ENCODE peak calls at places on chromosome 16, in six cellular contexts. V, D, H, K, M and A are unnamed samples.
A peak's percentile ranks its signal among the peaks of the same experiment; 100 is the strongest.

GRCh38 chr16:31298958-31299357 is 39.2 kb downstream of the ITGAM start:
- DNase-seq in V (no peak), D (no peak), H (no peak), K (peak; percentile 59), M (no peak), A (no peak)

GRCh38 chr16:62137991-62138390 is 101.8 kb upstream of the CDH8 start:
- DNase-seq in D (no peak), M (no peak), K (no peak), V (no peak), H (no peak), A (no peak)

GRCh38 chr16:75196826-75197225 is 10.1 kb downstream of the CTRB2 start:
- DNase-seq in M (no peak), V (no peak), H (no peak), D (no peak), K (no peak), A (no peak)

GRCh38 chr16:361872-362701 is 8.3 kb downstream of the MRPL28 start:
- DNase-seq in K (peak; percentile 79), D (peak; percentile 71), M (peak; percentile 37), V (peak; percentile 85), H (peak; percentile 82), A (no peak)

GRCh38 chr16:46900464-46901235 is 16.5 kb downstream of the GPT2 start:
- DNase-seq in D (no peak), H (no peak), V (no peak), M (no peak), K (no peak), A (no peak)

GRCh38 chr16:586047-586644 is 3.7 kb upstream of the RAB40C start:
- DNase-seq in K (no peak), V (no peak), M (no peak), D (no peak), H (no peak), A (no peak)

GRCh38 chr16:69486272-69486671 is 61.9 kb downstream of the CYB5B start:
- DNase-seq in D (no peak), M (no peak), V (no peak), H (no peak), K (no peak), A (no peak)

GRCh38 chr16:70800798-70801480 is at the start of gene VAC14:
- DNase-seq in K (peak; percentile 94), M (peak; percentile 46), D (peak; percentile 96), V (peak; percentile 95), H (peak; percentile 99), A (peak; percentile 78)

GRCh38 chr16:62135903-62136302 is 99.7 kb upstream of the CDH8 start:
- DNase-seq in M (no peak), H (no peak), V (no peak), D (no peak), K (no peak), A (peak; percentile 87)

GRCh38 chr16:11780988-11781680 is 15.9 kb downstream of the ZC3H7A start:
- DNase-seq in V (no peak), M (no peak), H (no peak), K (no peak), D (no peak), A (no peak)

GRCh38 chr16:88290850-88291830 is 91.6 kb upstream of the ZNF469 start:
- DNase-seq in K (no peak), V (no peak), M (no peak), H (no peak), D (no peak), A (no peak)

GRCh38 chr16:79703066-79703465 is 102.5 kb upstream of the MAF start:
- DNase-seq in H (no peak), M (no peak), D (no peak), K (no peak), V (no peak), A (no peak)

GRCh38 chr16:88806491-88807111 is 3.0 kb downstream of the CDT1 start:
- DNase-seq in K (peak; percentile 45), V (no peak), H (no peak), M (no peak), D (no peak), A (no peak)

GRCh38 chr16:79536958-79537357 is 63.6 kb downstream of the MAF start:
- DNase-seq in K (no peak), V (no peak), M (no peak), H (no peak), D (no peak), A (no peak)

GRCh38 chr16:66382171-66382965 is 15.9 kb downstream of the CDH5 start:
- DNase-seq in M (peak; percentile 55), D (no peak), K (no peak), V (no peak), H (no peak), A (peak; percentile 93)

GRCh38 chr16:19116711-19117449 is 3.1 kb downstream of the ITPRIPL2 start:
- DNase-seq in V (no peak), H (no peak), M (no peak), K (peak; percentile 71), D (no peak), A (no peak)

GRCh38 chr16:23695756-23696155 is 17.1 kb downstream of the PLK1 start:
- DNase-seq in V (no peak), M (no peak), H (no peak), D (no peak), K (no peak), A (no peak)

GRCh38 chr16:64445649-64446048 is 676.2 kb downstream of the CDH11 start:
- DNase-seq in M (no peak), V (no peak), K (no peak), D (no peak), H (no peak), A (no peak)

GRCh38 chr16:1057252-1057932 is 15.2 kb upstream of the SSTR5 start:
- DNase-seq in V (peak; percentile 69), K (no peak), H (peak; percentile 79), D (peak; percentile 45), M (no peak), A (no peak)

GRCh38 chr16:82344157-82344556 is 174.1 kb upstream of the MPHOSPH6 start:
- DNase-seq in V (peak; percentile 24), H (peak; percentile 35), K (peak; percentile 22), D (no peak), M (no peak), A (no peak)

GRCh38 chr16:2818278-2818876 is 1.3 kb downstream of the PRSS21 start:
- DNase-seq in D (no peak), K (no peak), V (no peak), M (no peak), H (no peak), A (no peak)

GRCh38 chr16:78973041-78973440 is 627.5 kb downstream of the MAF start:
- DNase-seq in H (no peak), M (no peak), V (peak; percentile 30), K (no peak), D (no peak), A (no peak)

GRCh38 chr16:24544640-24545039 is 5.3 kb downstream of the RBBP6 start:
- DNase-seq in H (no peak), V (no peak), D (no peak), M (no peak), K (no peak), A (no peak)

GRCh38 chr16:58299757-58300349 is 5.0 kb upstream of the PRSS54 start:
- DNase-seq in K (peak; percentile 64), V (peak; percentile 13), M (no peak), D (no peak), H (peak; percentile 32), A (no peak)

GRCh38 chr16:64196444-64196843 is 925.4 kb downstream of the CDH11 start:
- DNase-seq in M (no peak), K (no peak), V (no peak), H (no peak), D (no peak), A (no peak)

GRCh38 chr16:71421911-71422310 is 19.9 kb downstream of the TLE7 start:
- DNase-seq in H (peak; percentile 48), V (peak; percentile 16), D (peak; percentile 18), M (no peak), K (peak; percentile 47), A (no peak)

GRCh38 chr16:24748242-24748641 is 18.8 kb downstream of the TNRC6A start:
- DNase-seq in H (no peak), M (peak; percentile 72), K (peak; percentile 81), D (no peak), V (no peak), A (peak; percentile 86)

GRCh38 chr16:31134091-31134571 is 1.4 kb downstream of the PRSS8 start:
- DNase-seq in M (no peak), V (no peak), D (no peak), H (no peak), K (peak; percentile 32), A (no peak)

DNA sequence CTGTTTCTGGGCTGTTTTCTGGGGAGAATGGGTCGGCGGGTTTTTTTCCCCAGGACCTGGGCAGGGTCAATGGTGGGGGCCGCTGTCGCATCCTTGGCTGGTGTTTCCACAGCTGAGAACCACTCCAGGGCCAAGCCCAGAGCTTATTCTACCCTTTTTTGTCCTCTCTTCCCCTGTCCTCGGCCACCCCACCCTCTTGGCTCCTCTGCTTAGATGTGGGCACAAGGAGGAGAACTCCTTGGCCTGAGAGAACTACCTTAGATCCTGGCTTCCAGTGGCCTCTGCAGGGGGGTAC is 4.0 kb downstream of the NOD2 start:
- DNase-seq in K (no peak), V (no peak), H (no peak), D (no peak), M (no peak), A (no peak)
- H3K4me3 ChIP-seq in K (no peak overlapping the region), V (no peak overlapping the region), H (no peak overlapping the region), D (peak overlapping the region; percentile 89), M (no peak overlapping the region), A (no peak overlapping the region)

GRCh38 chr16:87274808-87275207 is 42.4 kb downstream of the C16orf95 start:
- DNase-seq in V (no peak), H (no peak), K (no peak), D (no peak), M (no peak), A (no peak)
- H3K4me3 ChIP-seq in V (no peak overlapping the region), H (no peak overlapping the region), K (no peak overlapping the region), D (no peak overlapping the region), M (no peak overlapping the region), A (no peak overlapping the region)

DNA sequence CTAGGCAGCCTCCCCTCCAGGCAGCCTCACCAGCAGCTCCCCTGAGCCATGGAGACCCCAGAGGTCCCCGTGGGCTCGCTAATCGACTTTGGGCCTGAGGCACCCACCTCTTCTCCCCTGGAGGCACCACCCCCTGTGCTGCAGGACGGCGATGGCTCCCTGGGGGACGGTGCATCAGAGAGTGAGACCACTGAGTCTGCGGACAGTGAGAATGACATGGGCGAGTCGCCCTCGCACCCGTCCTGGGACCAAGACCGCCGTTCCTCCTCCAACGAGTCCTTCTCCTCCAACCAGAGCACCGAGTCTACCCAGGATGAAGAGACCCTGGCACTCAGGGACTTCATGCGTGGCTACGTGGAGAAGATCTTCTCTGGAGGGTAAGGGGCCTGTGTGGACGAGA is 39.4 kb downstream of the KIAA0513 start:
- DNase-seq in K (no peak), M (no peak), H (no peak), D (no peak), V (no peak), A (no peak)
- H3K4me3 ChIP-seq in K (no peak overlapping the region), M (no peak overlapping the region), H (no peak overlapping the region), D (no peak overlapping the region), V (no peak overlapping the region), A (no peak overlapping the region)

DNA sequence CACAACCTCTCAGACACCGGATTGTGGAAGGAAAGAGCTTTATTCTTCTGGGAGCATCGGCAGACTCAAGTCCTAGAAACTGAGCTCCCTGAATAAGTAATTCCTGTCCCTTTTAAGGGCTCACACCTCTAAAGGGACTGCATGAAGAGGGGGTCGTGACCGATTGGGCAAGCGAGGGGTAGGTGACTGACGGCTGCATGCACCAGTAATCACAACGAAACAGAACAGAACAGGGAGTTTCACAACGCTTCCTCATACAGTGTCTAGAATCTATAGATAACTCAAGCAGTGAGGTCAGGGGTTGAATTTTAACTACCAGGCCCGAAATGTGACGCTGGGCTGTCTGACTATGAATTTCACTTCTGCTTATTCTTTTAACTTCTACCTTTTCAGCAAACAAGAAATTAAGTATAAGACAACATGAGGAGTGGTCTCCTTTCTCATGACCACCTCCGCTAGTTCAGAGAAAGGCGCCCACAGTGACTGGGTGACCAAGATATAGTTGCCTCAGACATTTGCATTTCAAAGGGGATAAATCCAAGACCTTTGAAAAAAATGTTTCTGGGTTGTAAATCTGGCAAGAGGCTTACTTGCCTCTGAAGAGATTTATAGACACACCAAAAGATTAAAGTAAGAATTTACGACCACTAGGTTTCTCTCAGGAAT is 88.4 kb upstream of the ATF7IP2 start:
- DNase-seq in M (no peak), H (peak; percentile 41), V (no peak), D (no peak), K (peak; percentile 69), A (no peak)
- H3K4me3 ChIP-seq in M (no peak overlapping the region), H (no peak overlapping the region), V (no peak overlapping the region), D (no peak overlapping the region), K (no peak overlapping the region), A (no peak overlapping the region)